ENCODE peak calls at places on chromosomes 2 and 18, in four cellular contexts. One of them, this sample, is unnamed.

GRCh38 chr2:223762853-223763252 is 74.5 kb downstream of the AP1S3 start:
- DNase-seq in HepG2: peak; percentile 15
- DNase-seq in K562: no peak
- DNase-seq in WTC11: no peak
- DNase-seq in this sample: no peak

GRCh38 chr2:152718909-152719645 is 657 bp downstream of the ARL6IP6 start:
- DNase-seq in HepG2: peak; percentile 63
- DNase-seq in K562: peak; percentile 41
- DNase-seq in WTC11: peak; percentile 53
- DNase-seq in this sample: peak; percentile 60

GRCh38 chr18:997499-997898 is 92.8 kb downstream of the ADCYAP1 start:
- DNase-seq in HepG2: no peak
- DNase-seq in K562: no peak
- DNase-seq in WTC11: no peak
- DNase-seq in this sample: no peak

GRCh38 chr18:51623653-51624052 is 426.2 kb upstream of the MEX3C start:
- DNase-seq in HepG2: no peak
- DNase-seq in K562: no peak
- DNase-seq in WTC11: no peak
- DNase-seq in this sample: no peak

GRCh38 chr18:10025756-10026290 is 112.0 kb downstream of the VAPA start:
- DNase-seq in HepG2: no peak
- DNase-seq in K562: no peak
- DNase-seq in WTC11: no peak
- DNase-seq in this sample: no peak

GRCh38 chr2:237026981-237027711 is 58.5 kb upstream of the COPS8 start:
- DNase-seq in HepG2: peak; percentile 45
- DNase-seq in K562: peak; percentile 34
- DNase-seq in WTC11: peak; percentile 73
- DNase-seq in this sample: no peak

GRCh38 chr2:8584174-8585066 is 97.4 kb upstream of the ID2 start:
- DNase-seq in HepG2: no peak
- DNase-seq in K562: no peak
- DNase-seq in WTC11: no peak
- DNase-seq in this sample: no peak

GRCh38 chr2:240196716-240197438 is 56.4 kb upstream of the OTOS start:
- DNase-seq in HepG2: no peak
- DNase-seq in K562: no peak
- DNase-seq in WTC11: no peak
- DNase-seq in this sample: no peak

GRCh38 chr2:19686439-19686838 is 215.3 kb downstream of the TTC32 start:
- DNase-seq in HepG2: no peak
- DNase-seq in K562: no peak
- DNase-seq in WTC11: no peak
- DNase-seq in this sample: no peak

GRCh38 chr18:46053368-46054095 is 18.5 kb downstream of the PSTPIP2 start:
- DNase-seq in HepG2: no peak
- DNase-seq in K562: no peak
- DNase-seq in WTC11: no peak
- DNase-seq in this sample: no peak

GRCh38 chr2:72965770-72966430 is 48.6 kb downstream of the EMX1 start:
- DNase-seq in HepG2: no peak
- DNase-seq in K562: no peak
- DNase-seq in WTC11: no peak
- DNase-seq in this sample: no peak

GRCh38 chr18:48525671-48526070 is 13.2 kb upstream of the CTIF start:
- DNase-seq in HepG2: no peak
- DNase-seq in K562: no peak
- DNase-seq in WTC11: no peak
- DNase-seq in this sample: no peak

GRCh38 chr2:203177361-203177760 is 61.5 kb upstream of the CYP20A1 start:
- DNase-seq in HepG2: no peak
- DNase-seq in K562: no peak
- DNase-seq in WTC11: no peak
- DNase-seq in this sample: no peak

GRCh38 chr2:215002500-215002899 is 135.9 kb downstream of the ABCA12 start:
- DNase-seq in HepG2: peak; percentile 39
- DNase-seq in K562: peak; percentile 19
- DNase-seq in WTC11: peak; percentile 16
- DNase-seq in this sample: peak; percentile 34

GRCh38 chr2:219441451-219442205 is 7.0 kb downstream of the SPEG start:
- DNase-seq in HepG2: no peak
- DNase-seq in K562: peak; percentile 97
- DNase-seq in WTC11: peak; percentile 62
- DNase-seq in this sample: peak; percentile 85

GRCh38 chr18:8976606-8977005 is 125.9 kb upstream of the NDUFV2 start:
- DNase-seq in HepG2: no peak
- DNase-seq in K562: no peak
- DNase-seq in WTC11: no peak
- DNase-seq in this sample: no peak
- TF ChIP-seq ELF4 in HepG2: no peak
- TF ChIP-seq ELF4 in K562: no peak
- TF ChIP-seq ELF4 in WTC11: no peak
- TF ChIP-seq ELF4 in this sample: no peak

GRCh38 chr2:176129013-176129796 is at the start of gene HOXD8:
- DNase-seq in HepG2: no peak
- DNase-seq in K562: peak; percentile 41
- DNase-seq in WTC11: peak; percentile 65
- DNase-seq in this sample: no peak
- TF ChIP-seq ELF4 in HepG2: no peak
- TF ChIP-seq ELF4 in K562: no peak
- TF ChIP-seq ELF4 in WTC11: no peak
- TF ChIP-seq ELF4 in this sample: no peak

DNA sequence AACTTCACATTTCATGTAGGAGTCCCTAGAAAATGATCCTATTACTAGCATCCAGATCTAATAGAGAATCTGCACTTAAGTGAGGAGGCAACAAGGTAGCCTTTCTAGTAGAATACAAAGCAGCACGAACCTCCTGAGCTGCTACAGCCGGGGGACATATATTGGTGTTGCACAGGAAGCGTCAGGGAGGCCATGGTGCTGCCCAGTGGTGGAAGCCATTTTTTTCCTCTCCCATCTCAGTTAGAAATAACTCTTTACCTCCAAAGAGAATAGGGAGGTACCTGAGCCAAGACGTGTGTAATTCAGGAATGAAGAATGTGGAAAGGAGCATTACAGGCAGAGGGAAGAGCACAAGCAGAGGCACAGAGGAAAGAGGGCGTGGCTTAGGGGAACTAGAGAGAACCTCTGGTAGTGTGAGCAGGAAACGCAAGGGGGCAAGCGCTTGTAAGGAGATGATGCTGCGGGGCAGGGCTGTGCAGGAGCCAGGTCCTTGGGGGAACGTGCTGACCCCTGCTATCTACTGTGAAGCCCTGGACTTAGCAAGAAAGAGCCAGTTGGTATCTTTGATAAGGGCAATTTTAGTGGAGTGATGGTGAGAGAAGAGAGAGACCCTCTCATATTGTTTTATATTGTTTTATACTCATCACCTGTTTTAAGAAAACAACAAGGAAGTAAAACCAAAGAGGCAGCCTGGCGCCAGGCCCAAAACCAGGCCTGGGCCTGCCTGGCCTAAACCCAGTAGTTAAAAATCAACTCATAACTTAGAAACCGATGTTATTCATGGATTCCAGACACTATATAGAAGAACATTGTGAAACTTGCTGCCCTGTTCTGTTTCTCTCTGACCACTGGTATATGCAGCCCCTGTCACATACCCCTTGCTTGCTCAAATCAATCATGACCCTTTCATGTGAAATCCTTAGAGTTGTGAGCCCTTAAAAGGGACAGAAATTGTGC is 50.0 kb upstream of the TTC39C start:
- DNase-seq in HepG2: no peak
- DNase-seq in K562: peak; percentile 42
- DNase-seq in WTC11: no peak
- DNase-seq in this sample: no peak
- TF ChIP-seq ELF4 in HepG2: no peak
- TF ChIP-seq ELF4 in K562: no peak
- TF ChIP-seq ELF4 in WTC11: no peak
- TF ChIP-seq ELF4 in this sample: no peak

GRCh38 chr2:57444731-57445414 is 601.7 kb upstream of the VRK2 start:
- DNase-seq in HepG2: no peak
- DNase-seq in K562: no peak
- DNase-seq in WTC11: no peak
- DNase-seq in this sample: no peak

GRCh38 chr2:57448816-57449215 is 597.8 kb upstream of the VRK2 start:
- DNase-seq in HepG2: no peak
- DNase-seq in K562: no peak
- DNase-seq in WTC11: no peak
- DNase-seq in this sample: no peak

GRCh38 chr2:57440437-57440836 is 606.2 kb upstream of the VRK2 start:
- DNase-seq in HepG2: no peak
- DNase-seq in K562: no peak
- DNase-seq in WTC11: no peak
- DNase-seq in this sample: no peak

DNA sequence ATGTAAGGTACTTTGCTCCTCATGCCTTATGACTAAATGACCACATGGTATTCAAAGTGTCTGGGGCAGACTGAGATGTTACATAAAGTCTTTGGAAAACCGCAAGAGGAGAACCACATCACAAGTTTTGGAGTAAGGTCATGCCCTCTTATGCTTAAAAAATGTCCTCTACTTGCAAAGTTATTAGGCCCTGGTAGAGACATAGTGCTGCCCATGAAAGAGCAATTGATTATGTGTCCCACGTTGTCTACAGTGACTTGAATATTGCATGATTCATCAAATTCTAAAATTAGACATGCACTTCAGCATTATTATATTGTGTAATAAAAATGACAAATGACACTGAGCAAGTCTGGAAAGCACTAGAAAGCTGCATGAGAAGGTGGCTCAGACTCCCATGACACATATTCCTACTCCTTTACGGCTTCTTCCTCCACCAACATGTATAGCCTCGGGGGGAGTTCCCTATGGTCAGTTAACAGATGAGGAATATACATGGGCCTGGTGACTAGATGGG is 602.6 kb upstream of the VRK2 start:
- DNase-seq in HepG2: no peak
- DNase-seq in K562: no peak
- DNase-seq in WTC11: no peak
- DNase-seq in this sample: no peak
- TF ChIP-seq ELF4 in HepG2: no peak
- TF ChIP-seq ELF4 in K562: no peak
- TF ChIP-seq ELF4 in WTC11: no peak
- TF ChIP-seq ELF4 in this sample: no peak

GRCh38 chr2:1539441-1539840 is 126.2 kb downstream of the TPO start:
- DNase-seq in HepG2: no peak
- DNase-seq in K562: no peak
- DNase-seq in WTC11: peak; percentile 4
- DNase-seq in this sample: no peak

GRCh38 chr2:1539973-1540372 is 126.7 kb downstream of the TPO start:
- DNase-seq in HepG2: no peak
- DNase-seq in K562: no peak
- DNase-seq in WTC11: peak; percentile 6
- DNase-seq in this sample: no peak

GRCh38 chr2:1540481-1540880 is 127.2 kb downstream of the TPO start:
- DNase-seq in HepG2: no peak
- DNase-seq in K562: no peak
- DNase-seq in WTC11: peak; percentile 5
- DNase-seq in this sample: no peak

GRCh38 chr2:1541812-1542211 is 128.5 kb downstream of the TPO start:
- DNase-seq in HepG2: no peak
- DNase-seq in K562: no peak
- DNase-seq in WTC11: no peak
- DNase-seq in this sample: no peak

DNA sequence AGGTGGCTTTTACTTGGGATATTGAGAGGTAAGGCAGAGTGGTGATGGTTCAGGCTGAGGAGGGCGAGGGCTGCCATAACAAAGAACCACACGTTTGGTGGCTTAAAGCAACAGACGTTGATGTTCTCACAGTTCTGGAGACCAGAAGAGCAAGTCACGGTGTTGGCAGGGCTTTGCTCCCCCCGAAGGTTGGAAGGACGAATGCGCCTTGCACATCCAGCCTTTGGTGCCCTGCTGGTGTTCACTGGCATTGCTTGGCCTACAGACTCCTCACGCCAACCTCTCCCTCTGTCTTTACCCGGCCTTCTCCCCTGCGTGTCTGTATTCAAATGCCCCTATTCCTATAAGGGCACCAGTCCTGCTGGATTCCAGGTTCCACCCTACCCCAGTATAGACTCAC is 125.4 kb downstream of the TPO start:
- DNase-seq in HepG2: peak; percentile 25
- DNase-seq in K562: no peak
- DNase-seq in WTC11: peak; percentile 58
- DNase-seq in this sample: peak; percentile 49
- TF ChIP-seq ELF4 in HepG2: no peak
- TF ChIP-seq ELF4 in K562: no peak
- TF ChIP-seq ELF4 in WTC11: no peak
- TF ChIP-seq ELF4 in this sample: no peak

GRCh38 chr2:128395640-128396499 is 77.2 kb upstream of the HS6ST1 start:
- DNase-seq in HepG2: no peak
- DNase-seq in K562: no peak
- DNase-seq in WTC11: peak; percentile 9
- DNase-seq in this sample: no peak
- TF ChIP-seq ELF4 in HepG2: no peak
- TF ChIP-seq ELF4 in K562: no peak
- TF ChIP-seq ELF4 in WTC11: no peak
- TF ChIP-seq ELF4 in this sample: no peak

DNA sequence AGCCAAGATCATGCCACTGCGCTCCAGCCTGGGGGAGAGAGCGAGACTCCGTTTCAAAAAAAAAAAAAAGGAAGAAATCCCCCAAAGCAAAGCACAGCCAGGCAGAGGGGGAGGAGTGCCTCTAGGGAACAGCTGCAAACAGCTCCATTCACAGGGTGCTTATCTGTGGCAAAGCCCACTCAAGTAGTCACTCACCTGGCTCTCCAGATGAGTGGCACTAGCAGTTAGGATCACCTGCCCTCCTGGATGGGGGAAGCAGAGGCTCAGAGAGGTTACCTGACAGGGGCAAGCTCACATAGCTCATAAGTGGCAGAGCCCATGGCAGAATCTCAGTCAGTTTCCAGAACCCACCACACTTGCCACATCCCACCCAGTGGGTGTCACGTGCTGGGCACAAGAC is 30.3 kb downstream of the TFCP2L1 start:
- DNase-seq in HepG2: no peak
- DNase-seq in K562: no peak
- DNase-seq in WTC11: no peak
- DNase-seq in this sample: no peak
- TF ChIP-seq ELF4 in HepG2: no peak
- TF ChIP-seq ELF4 in K562: no peak
- TF ChIP-seq ELF4 in WTC11: no peak
- TF ChIP-seq ELF4 in this sample: no peak

DNA sequence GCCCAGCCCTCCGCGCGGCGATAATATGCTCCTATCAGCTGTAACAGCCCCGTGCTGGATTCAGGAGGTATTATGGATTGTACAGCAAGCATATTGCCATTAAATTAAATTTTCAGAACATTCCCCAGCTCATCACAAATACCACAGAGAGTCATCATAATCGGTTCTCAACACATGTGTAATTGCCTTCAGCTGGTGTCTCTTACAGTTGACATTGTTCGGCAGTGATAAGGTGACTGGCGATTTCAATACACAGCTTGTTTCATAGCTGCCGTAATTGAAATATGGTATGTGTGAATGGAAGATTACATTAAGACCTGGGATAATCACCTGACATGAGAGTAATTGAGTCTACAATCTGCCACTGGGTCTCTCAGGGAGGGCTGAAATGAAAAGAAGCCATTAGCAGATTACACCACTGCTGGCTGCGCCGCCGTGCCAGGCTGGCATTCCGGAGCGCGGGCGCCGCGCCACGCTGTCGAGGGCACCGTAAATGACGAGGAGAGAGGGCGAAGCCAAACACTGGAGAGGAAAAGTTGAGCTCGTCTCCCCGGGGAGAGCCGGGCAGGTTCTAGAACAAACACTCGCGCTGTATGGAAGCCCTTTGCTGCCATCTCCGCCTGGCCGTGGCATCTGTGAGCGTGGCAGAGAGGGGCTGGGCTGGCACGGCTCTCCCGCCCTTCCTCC is 549.3 kb upstream of the SALL3 start:
- DNase-seq in HepG2: no peak
- DNase-seq in K562: no peak
- DNase-seq in WTC11: no peak
- DNase-seq in this sample: no peak
- TF ChIP-seq ELF4 in HepG2: no peak
- TF ChIP-seq ELF4 in K562: no peak
- TF ChIP-seq ELF4 in WTC11: no peak
- TF ChIP-seq ELF4 in this sample: no peak

This sample was measured in HEK293T.